ENCODE peak calls at places on chromosome 15, in ten cellular contexts. One of them, this sample, is unnamed.

GRCh38 chr15:90561344-90562244 is 31.9 kb downstream of the CRTC3 start:
- DNase-seq in H1: no peak
- DNase-seq in DND-41: peak; percentile 27
- DNase-seq in gastrocnemius medialis: no peak
- DNase-seq in endothelial cell of umbilical vein: no peak
- DNase-seq in naive thymus-derived CD4-positive, alpha-beta T cell: no peak
- DNase-seq in lower lobe of right lung: no peak
- DNase-seq in CD8-positive, alpha-beta memory T cell: no peak
- DNase-seq in BE2C: no peak
- DNase-seq in GM23248: peak; percentile 70
- DNase-seq in this sample: peak; percentile 50

GRCh38 chr15:100980410-100981046 is 61.4 kb downstream of the LRRK1 start:
- DNase-seq in CD8-positive, alpha-beta memory T cell: no peak
- DNase-seq in gastrocnemius medialis: no peak
- DNase-seq in H1: no peak
- DNase-seq in naive thymus-derived CD4-positive, alpha-beta T cell: no peak
- DNase-seq in GM23248: no peak
- DNase-seq in DND-41: no peak
- DNase-seq in lower lobe of right lung: no peak
- DNase-seq in BE2C: no peak
- DNase-seq in endothelial cell of umbilical vein: no peak
- DNase-seq in this sample: no peak

GRCh38 chr15:76340198-76340801 is 3.7 kb downstream of the ISL2 start:
- DNase-seq in GM23248: peak; percentile 62
- DNase-seq in CD8-positive, alpha-beta memory T cell: no peak
- DNase-seq in lower lobe of right lung: peak; percentile 52
- DNase-seq in gastrocnemius medialis: no peak
- DNase-seq in DND-41: no peak
- DNase-seq in BE2C: peak; percentile 50
- DNase-seq in H1: peak; percentile 68
- DNase-seq in naive thymus-derived CD4-positive, alpha-beta T cell: peak; percentile 21
- DNase-seq in endothelial cell of umbilical vein: peak; percentile 67
- DNase-seq in this sample: no peak

GRCh38 chr15:41904487-41905359 is 10.9 kb upstream of the SPTBN5 start:
- DNase-seq in naive thymus-derived CD4-positive, alpha-beta T cell: peak; percentile 55
- DNase-seq in BE2C: peak; percentile 80
- DNase-seq in H1: peak; percentile 87
- DNase-seq in lower lobe of right lung: no peak
- DNase-seq in gastrocnemius medialis: no peak
- DNase-seq in GM23248: peak; percentile 69
- DNase-seq in endothelial cell of umbilical vein: peak; percentile 75
- DNase-seq in CD8-positive, alpha-beta memory T cell: peak; percentile 81
- DNase-seq in DND-41: peak; percentile 65
- DNase-seq in this sample: peak; percentile 63

GRCh38 chr15:69996842-69997478 is 100.8 kb downstream of the TLE3 start:
- DNase-seq in BE2C: no peak
- DNase-seq in naive thymus-derived CD4-positive, alpha-beta T cell: no peak
- DNase-seq in endothelial cell of umbilical vein: no peak
- DNase-seq in gastrocnemius medialis: no peak
- DNase-seq in CD8-positive, alpha-beta memory T cell: no peak
- DNase-seq in lower lobe of right lung: no peak
- DNase-seq in H1: no peak
- DNase-seq in DND-41: no peak
- DNase-seq in GM23248: no peak
- DNase-seq in this sample: no peak

GRCh38 chr15:61275901-61276300 is 46.8 kb upstream of the RORA start:
- DNase-seq in GM23248: no peak
- DNase-seq in gastrocnemius medialis: no peak
- DNase-seq in endothelial cell of umbilical vein: no peak
- DNase-seq in DND-41: no peak
- DNase-seq in H1: no peak
- DNase-seq in naive thymus-derived CD4-positive, alpha-beta T cell: no peak
- DNase-seq in CD8-positive, alpha-beta memory T cell: no peak
- DNase-seq in lower lobe of right lung: no peak
- DNase-seq in BE2C: peak; percentile 65
- DNase-seq in this sample: no peak

GRCh38 chr15:101359365-101359947 is 64.4 kb upstream of the SNRPA1 start:
- DNase-seq in lower lobe of right lung: no peak
- DNase-seq in BE2C: no peak
- DNase-seq in CD8-positive, alpha-beta memory T cell: no peak
- DNase-seq in endothelial cell of umbilical vein: no peak
- DNase-seq in naive thymus-derived CD4-positive, alpha-beta T cell: no peak
- DNase-seq in GM23248: peak; percentile 2
- DNase-seq in DND-41: no peak
- DNase-seq in gastrocnemius medialis: no peak
- DNase-seq in H1: peak; percentile 40
- DNase-seq in this sample: no peak

GRCh38 chr15:48636511-48636910 is 9.0 kb downstream of the FBN1 start:
- DNase-seq in naive thymus-derived CD4-positive, alpha-beta T cell: no peak
- DNase-seq in BE2C: no peak
- DNase-seq in GM23248: peak; percentile 79
- DNase-seq in CD8-positive, alpha-beta memory T cell: no peak
- DNase-seq in H1: no peak
- DNase-seq in gastrocnemius medialis: no peak
- DNase-seq in endothelial cell of umbilical vein: no peak
- DNase-seq in lower lobe of right lung: no peak
- DNase-seq in DND-41: no peak
- DNase-seq in this sample: no peak

GRCh38 chr15:27638950-27639349 is 460.2 kb downstream of the OCA2 start:
- DNase-seq in BE2C: peak; percentile 31
- DNase-seq in endothelial cell of umbilical vein: no peak
- DNase-seq in lower lobe of right lung: no peak
- DNase-seq in gastrocnemius medialis: no peak
- DNase-seq in CD8-positive, alpha-beta memory T cell: no peak
- DNase-seq in GM23248: no peak
- DNase-seq in naive thymus-derived CD4-positive, alpha-beta T cell: no peak
- DNase-seq in DND-41: no peak
- DNase-seq in H1: no peak
- DNase-seq in this sample: no peak

GRCh38 chr15:38226867-38227266 is 25.8 kb upstream of the SPRED1 start:
- DNase-seq in BE2C: peak; percentile 62
- DNase-seq in GM23248: peak; percentile 73
- DNase-seq in lower lobe of right lung: no peak
- DNase-seq in DND-41: no peak
- DNase-seq in CD8-positive, alpha-beta memory T cell: no peak
- DNase-seq in endothelial cell of umbilical vein: peak; percentile 78
- DNase-seq in gastrocnemius medialis: no peak
- DNase-seq in H1: no peak
- DNase-seq in naive thymus-derived CD4-positive, alpha-beta T cell: no peak
- DNase-seq in this sample: no peak

GRCh38 chr15:37020852-37021251 is 79.5 kb downstream of the MEIS2 start:
- DNase-seq in endothelial cell of umbilical vein: no peak
- DNase-seq in naive thymus-derived CD4-positive, alpha-beta T cell: no peak
- DNase-seq in BE2C: no peak
- DNase-seq in DND-41: no peak
- DNase-seq in gastrocnemius medialis: no peak
- DNase-seq in lower lobe of right lung: no peak
- DNase-seq in H1: no peak
- DNase-seq in GM23248: no peak
- DNase-seq in CD8-positive, alpha-beta memory T cell: no peak
- DNase-seq in this sample: no peak

GRCh38 chr15:37038716-37039106 is 61.6 kb downstream of the MEIS2 start:
- DNase-seq in CD8-positive, alpha-beta memory T cell: no peak
- DNase-seq in naive thymus-derived CD4-positive, alpha-beta T cell: no peak
- DNase-seq in GM23248: no peak
- DNase-seq in DND-41: no peak
- DNase-seq in H1: no peak
- DNase-seq in gastrocnemius medialis: no peak
- DNase-seq in endothelial cell of umbilical vein: no peak
- DNase-seq in lower lobe of right lung: no peak
- DNase-seq in BE2C: peak; percentile 71
- DNase-seq in this sample: no peak

GRCh38 chr15:45114076-45114750 is at the start of the genes DUOX2 and DUOXA2:
- DNase-seq in lower lobe of right lung: no peak
- DNase-seq in H1: no peak
- DNase-seq in GM23248: no peak
- DNase-seq in gastrocnemius medialis: no peak
- DNase-seq in CD8-positive, alpha-beta memory T cell: peak; percentile 40
- DNase-seq in naive thymus-derived CD4-positive, alpha-beta T cell: no peak
- DNase-seq in endothelial cell of umbilical vein: no peak
- DNase-seq in DND-41: no peak
- DNase-seq in BE2C: no peak
- DNase-seq in this sample: no peak

GRCh38 chr15:99090011-99090699 is 14.7 kb upstream of the SYNM start:
- DNase-seq in BE2C: no peak
- DNase-seq in endothelial cell of umbilical vein: no peak
- DNase-seq in gastrocnemius medialis: no peak
- DNase-seq in H1: no peak
- DNase-seq in naive thymus-derived CD4-positive, alpha-beta T cell: no peak
- DNase-seq in GM23248: no peak
- DNase-seq in lower lobe of right lung: no peak
- DNase-seq in DND-41: peak; percentile 30
- DNase-seq in CD8-positive, alpha-beta memory T cell: no peak
- DNase-seq in this sample: no peak

GRCh38 chr15:62846131-62846804 is 196.3 kb upstream of the TPM1 start:
- DNase-seq in gastrocnemius medialis: no peak
- DNase-seq in CD8-positive, alpha-beta memory T cell: no peak
- DNase-seq in lower lobe of right lung: no peak
- DNase-seq in H1: peak; percentile 41
- DNase-seq in DND-41: no peak
- DNase-seq in endothelial cell of umbilical vein: no peak
- DNase-seq in GM23248: no peak
- DNase-seq in naive thymus-derived CD4-positive, alpha-beta T cell: no peak
- DNase-seq in BE2C: no peak
- DNase-seq in this sample: no peak

GRCh38 chr15:82870727-82871576 is 61.5 kb downstream of the WHAMM start:
- DNase-seq in DND-41: no peak
- DNase-seq in BE2C: no peak
- DNase-seq in endothelial cell of umbilical vein: no peak
- DNase-seq in lower lobe of right lung: no peak
- DNase-seq in gastrocnemius medialis: no peak
- DNase-seq in GM23248: no peak
- DNase-seq in CD8-positive, alpha-beta memory T cell: no peak
- DNase-seq in H1: no peak
- DNase-seq in naive thymus-derived CD4-positive, alpha-beta T cell: no peak
- DNase-seq in this sample: no peak

GRCh38 chr15:19984101-19984500 is 557.5 kb downstream of the GOLGA6L6 start:
- DNase-seq in DND-41: peak; percentile 87
- DNase-seq in endothelial cell of umbilical vein: no peak
- DNase-seq in lower lobe of right lung: no peak
- DNase-seq in gastrocnemius medialis: no peak
- DNase-seq in GM23248: no peak
- DNase-seq in naive thymus-derived CD4-positive, alpha-beta T cell: no peak
- DNase-seq in H1: no peak
- DNase-seq in BE2C: no peak
- DNase-seq in CD8-positive, alpha-beta memory T cell: no peak
- DNase-seq in this sample: no peak

GRCh38 chr15:19992428-19992827 is 549.2 kb downstream of the GOLGA6L6 start:
- DNase-seq in gastrocnemius medialis: no peak
- DNase-seq in endothelial cell of umbilical vein: no peak
- DNase-seq in lower lobe of right lung: no peak
- DNase-seq in GM23248: no peak
- DNase-seq in naive thymus-derived CD4-positive, alpha-beta T cell: no peak
- DNase-seq in DND-41: no peak
- DNase-seq in H1: no peak
- DNase-seq in BE2C: no peak
- DNase-seq in CD8-positive, alpha-beta memory T cell: no peak
- DNase-seq in this sample: no peak

DNA sequence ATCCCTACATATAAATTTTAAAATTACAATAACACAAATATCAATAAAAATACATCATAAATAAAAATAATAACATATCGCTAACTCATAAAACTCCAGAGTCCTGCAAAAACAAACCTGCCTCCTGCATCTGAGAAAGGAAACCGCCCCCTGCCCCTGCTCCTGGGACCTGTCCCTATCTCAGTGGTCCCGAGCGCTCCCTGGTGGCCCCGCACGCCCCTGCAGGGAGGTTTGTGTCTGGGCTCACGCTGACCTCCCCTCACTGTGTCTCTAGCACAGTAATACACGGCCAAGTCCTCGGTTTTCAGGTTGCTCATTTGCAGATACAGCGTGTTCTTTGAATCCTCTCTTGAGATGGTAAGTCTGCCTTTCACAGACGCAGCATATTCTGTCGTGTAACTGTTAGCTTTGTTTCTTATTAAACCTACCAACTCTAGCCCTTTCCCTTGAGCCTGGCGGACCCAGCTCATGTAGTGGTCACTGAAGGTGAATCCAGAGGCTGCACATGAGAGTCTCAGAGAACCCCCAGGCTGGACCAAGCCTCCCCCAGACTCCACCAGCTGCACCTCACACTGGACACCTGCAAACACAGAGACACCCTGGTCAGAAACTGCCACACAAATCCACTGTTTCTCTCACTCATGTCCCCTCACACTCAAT is 554.1 kb downstream of the GOLGA6L6 start:
- DNase-seq in H1: peak; percentile 47
- DNase-seq in CD8-positive, alpha-beta memory T cell: no peak
- DNase-seq in lower lobe of right lung: no peak
- DNase-seq in naive thymus-derived CD4-positive, alpha-beta T cell: no peak
- DNase-seq in DND-41: peak; percentile 58
- DNase-seq in gastrocnemius medialis: no peak
- DNase-seq in BE2C: peak; percentile 50
- DNase-seq in endothelial cell of umbilical vein: no peak
- DNase-seq in GM23248: no peak
- DNase-seq in this sample: no peak
- H3K9me3 ChIP-seq in H1: peaks cover 70% of the 10 kb centered on the region
- H3K9me3 ChIP-seq in CD8-positive, alpha-beta memory T cell: no peaks in the 10 kb centered on the region
- H3K9me3 ChIP-seq in lower lobe of right lung: no peaks in the 10 kb centered on the region
- H3K9me3 ChIP-seq in naive thymus-derived CD4-positive, alpha-beta T cell: no peaks in the 10 kb centered on the region
- H3K9me3 ChIP-seq in DND-41: no peaks in the 10 kb centered on the region
- H3K9me3 ChIP-seq in gastrocnemius medialis: no peaks in the 10 kb centered on the region
- H3K9me3 ChIP-seq in BE2C: no peaks in the 10 kb centered on the region
- H3K9me3 ChIP-seq in endothelial cell of umbilical vein: peaks cover 7% of the 10 kb centered on the region
- H3K9me3 ChIP-seq in GM23248: no peaks in the 10 kb centered on the region
- H3K9me3 ChIP-seq in this sample: no peaks in the 10 kb centered on the region

GRCh38 chr15:68821190-68821897 is 649 bp upstream of the ANP32A start:
- DNase-seq in CD8-positive, alpha-beta memory T cell: no peak
- DNase-seq in H1: no peak
- DNase-seq in endothelial cell of umbilical vein: peak; percentile 41
- DNase-seq in gastrocnemius medialis: no peak
- DNase-seq in GM23248: peak; percentile 34
- DNase-seq in lower lobe of right lung: peak; percentile 56
- DNase-seq in naive thymus-derived CD4-positive, alpha-beta T cell: no peak
- DNase-seq in BE2C: no peak
- DNase-seq in DND-41: no peak
- DNase-seq in this sample: no peak
- H3K9me3 ChIP-seq in CD8-positive, alpha-beta memory T cell: no peaks in the 10 kb centered on the region
- H3K9me3 ChIP-seq in H1: no peaks in the 10 kb centered on the region
- H3K9me3 ChIP-seq in endothelial cell of umbilical vein: no peaks in the 10 kb centered on the region
- H3K9me3 ChIP-seq in gastrocnemius medialis: no peaks in the 10 kb centered on the region
- H3K9me3 ChIP-seq in GM23248: no peaks in the 10 kb centered on the region
- H3K9me3 ChIP-seq in lower lobe of right lung: no peaks in the 10 kb centered on the region
- H3K9me3 ChIP-seq in naive thymus-derived CD4-positive, alpha-beta T cell: no peaks in the 10 kb centered on the region
- H3K9me3 ChIP-seq in BE2C: no peaks in the 10 kb centered on the region
- H3K9me3 ChIP-seq in DND-41: no peaks in the 10 kb centered on the region
- H3K9me3 ChIP-seq in this sample: no peaks in the 10 kb centered on the region

GRCh38 chr15:25250906-25251622 is 187.8 kb downstream of the UBE3A start:
- DNase-seq in CD8-positive, alpha-beta memory T cell: no peak
- DNase-seq in H1: no peak
- DNase-seq in naive thymus-derived CD4-positive, alpha-beta T cell: no peak
- DNase-seq in gastrocnemius medialis: no peak
- DNase-seq in lower lobe of right lung: peak; percentile 30
- DNase-seq in endothelial cell of umbilical vein: no peak
- DNase-seq in DND-41: no peak
- DNase-seq in GM23248: no peak
- DNase-seq in BE2C: peak; percentile 2
- DNase-seq in this sample: no peak
- H3K9me3 ChIP-seq in CD8-positive, alpha-beta memory T cell: no peaks in the 10 kb centered on the region
- H3K9me3 ChIP-seq in H1: peaks cover 53% of the 10 kb centered on the region
- H3K9me3 ChIP-seq in naive thymus-derived CD4-positive, alpha-beta T cell: peaks cover 16% of the 10 kb centered on the region
- H3K9me3 ChIP-seq in gastrocnemius medialis: no peaks in the 10 kb centered on the region
- H3K9me3 ChIP-seq in lower lobe of right lung: peaks cover 25% of the 10 kb centered on the region
- H3K9me3 ChIP-seq in endothelial cell of umbilical vein: peaks cover 4% of the 10 kb centered on the region
- H3K9me3 ChIP-seq in DND-41: peaks cover 4% of the 10 kb centered on the region
- H3K9me3 ChIP-seq in GM23248: no peaks in the 10 kb centered on the region
- H3K9me3 ChIP-seq in BE2C: no peaks in the 10 kb centered on the region
- H3K9me3 ChIP-seq in this sample: no peaks in the 10 kb centered on the region

GRCh38 chr15:52785672-52786406 is 4.3 kb downstream of the ONECUT1 start:
- DNase-seq in DND-41: no peak
- DNase-seq in H1: no peak
- DNase-seq in GM23248: no peak
- DNase-seq in naive thymus-derived CD4-positive, alpha-beta T cell: no peak
- DNase-seq in lower lobe of right lung: no peak
- DNase-seq in BE2C: no peak
- DNase-seq in gastrocnemius medialis: no peak
- DNase-seq in endothelial cell of umbilical vein: no peak
- DNase-seq in CD8-positive, alpha-beta memory T cell: no peak
- DNase-seq in this sample: no peak
- H3K9me3 ChIP-seq in DND-41: peaks cover 2% of the 10 kb centered on the region
- H3K9me3 ChIP-seq in H1: no peaks in the 10 kb centered on the region
- H3K9me3 ChIP-seq in GM23248: no peaks in the 10 kb centered on the region
- H3K9me3 ChIP-seq in naive thymus-derived CD4-positive, alpha-beta T cell: no peaks in the 10 kb centered on the region
- H3K9me3 ChIP-seq in lower lobe of right lung: no peaks in the 10 kb centered on the region
- H3K9me3 ChIP-seq in BE2C: no peaks in the 10 kb centered on the region
- H3K9me3 ChIP-seq in gastrocnemius medialis: no peaks in the 10 kb centered on the region
- H3K9me3 ChIP-seq in endothelial cell of umbilical vein: no peaks in the 10 kb centered on the region
- H3K9me3 ChIP-seq in CD8-positive, alpha-beta memory T cell: no peaks in the 10 kb centered on the region
- H3K9me3 ChIP-seq in this sample: no peaks in the 10 kb centered on the region